ENCODE peak calls at places on chromosomes 11 and 22, in ten cellular contexts. One of them, this sample, is unnamed. For H3K9me3, the result is how much of the 10 kb centered on the place peaks cover.

GRCh38 chr11:124801014-124801413 is 808 bp upstream of the MSANTD2 start:
- DNase-seq in stomach: no peak
- DNase-seq in fibroblast of lung: peak
- DNase-seq in Panc1: no peak
- DNase-seq in iPS DF 6.9: no peak
- DNase-seq in CD8-positive, alpha-beta T cell: no peak
- DNase-seq in psoas muscle: no peak
- DNase-seq in spleen: no peak
- DNase-seq in effector memory CD4-positive, alpha-beta T cell: no peak
- DNase-seq in cardiac muscle cell: peak
- DNase-seq in this sample: no peak

GRCh38 chr11:66231561-66231960 is 36.9 kb upstream of the RAB1B start:
- DNase-seq in Panc1: no peak
- DNase-seq in psoas muscle: no peak
- DNase-seq in iPS DF 6.9: no peak
- DNase-seq in effector memory CD4-positive, alpha-beta T cell: no peak
- DNase-seq in CD8-positive, alpha-beta T cell: no peak
- DNase-seq in cardiac muscle cell: no peak
- DNase-seq in spleen: no peak
- DNase-seq in fibroblast of lung: no peak
- DNase-seq in stomach: no peak
- DNase-seq in this sample: no peak

GRCh38 chr11:111586305-111586915 is 15.8 kb upstream of the SIK2 start:
- DNase-seq in cardiac muscle cell: peak
- DNase-seq in psoas muscle: no peak
- DNase-seq in stomach: peak
- DNase-seq in effector memory CD4-positive, alpha-beta T cell: no peak
- DNase-seq in Panc1: peak
- DNase-seq in CD8-positive, alpha-beta T cell: peak
- DNase-seq in spleen: no peak
- DNase-seq in iPS DF 6.9: no peak
- DNase-seq in fibroblast of lung: peak
- DNase-seq in this sample: no peak

GRCh38 chr11:124113890-124114289 is 1.4 kb upstream of the VWA5A start:
- DNase-seq in stomach: no peak
- DNase-seq in spleen: no peak
- DNase-seq in cardiac muscle cell: peak
- DNase-seq in CD8-positive, alpha-beta T cell: no peak
- DNase-seq in effector memory CD4-positive, alpha-beta T cell: no peak
- DNase-seq in Panc1: no peak
- DNase-seq in iPS DF 6.9: no peak
- DNase-seq in fibroblast of lung: no peak
- DNase-seq in psoas muscle: no peak
- DNase-seq in this sample: no peak

GRCh38 chr11:84316866-84317560 is 1030.8 kb upstream of the CCDC90B start:
- DNase-seq in spleen: no peak
- DNase-seq in Panc1: no peak
- DNase-seq in effector memory CD4-positive, alpha-beta T cell: no peak
- DNase-seq in cardiac muscle cell: peak
- DNase-seq in iPS DF 6.9: no peak
- DNase-seq in stomach: no peak
- DNase-seq in CD8-positive, alpha-beta T cell: no peak
- DNase-seq in fibroblast of lung: peak
- DNase-seq in psoas muscle: no peak
- DNase-seq in this sample: no peak

GRCh38 chr22:24429411-24430365 is 2.3 kb downstream of the ADORA2A start:
- DNase-seq in psoas muscle: no peak
- DNase-seq in stomach: peak
- DNase-seq in Panc1: no peak
- DNase-seq in effector memory CD4-positive, alpha-beta T cell: peak
- DNase-seq in spleen: peak
- DNase-seq in iPS DF 6.9: no peak
- DNase-seq in fibroblast of lung: peak
- DNase-seq in cardiac muscle cell: no peak
- DNase-seq in CD8-positive, alpha-beta T cell: no peak
- DNase-seq in this sample: peak

GRCh38 chr11:65739022-65739421 is 18.4 kb upstream of the RNASEH2C start:
- DNase-seq in spleen: no peak
- DNase-seq in CD8-positive, alpha-beta T cell: no peak
- DNase-seq in psoas muscle: no peak
- DNase-seq in stomach: no peak
- DNase-seq in fibroblast of lung: no peak
- DNase-seq in Panc1: no peak
- DNase-seq in effector memory CD4-positive, alpha-beta T cell: no peak
- DNase-seq in iPS DF 6.9: no peak
- DNase-seq in cardiac muscle cell: no peak
- DNase-seq in this sample: no peak

GRCh38 chr22:40310081-40310770 is 36.1 kb upstream of the ADSL start:
- DNase-seq in CD8-positive, alpha-beta T cell: no peak
- DNase-seq in effector memory CD4-positive, alpha-beta T cell: no peak
- DNase-seq in spleen: no peak
- DNase-seq in cardiac muscle cell: peak
- DNase-seq in iPS DF 6.9: no peak
- DNase-seq in Panc1: no peak
- DNase-seq in stomach: no peak
- DNase-seq in psoas muscle: no peak
- DNase-seq in fibroblast of lung: peak
- DNase-seq in this sample: no peak

GRCh38 chr22:21446827-21447690 is 20.1 kb upstream of the TMEM191C start:
- DNase-seq in effector memory CD4-positive, alpha-beta T cell: no peak
- DNase-seq in CD8-positive, alpha-beta T cell: no peak
- DNase-seq in Panc1: no peak
- DNase-seq in spleen: peak
- DNase-seq in psoas muscle: peak
- DNase-seq in iPS DF 6.9: no peak
- DNase-seq in stomach: peak
- DNase-seq in cardiac muscle cell: no peak
- DNase-seq in fibroblast of lung: no peak
- DNase-seq in this sample: no peak

GRCh38 chr11:76629853-76630599 is 40.5 kb downstream of the LRRC32 start:
- DNase-seq in psoas muscle: peak
- DNase-seq in stomach: peak
- DNase-seq in iPS DF 6.9: no peak
- DNase-seq in cardiac muscle cell: peak
- DNase-seq in effector memory CD4-positive, alpha-beta T cell: no peak
- DNase-seq in Panc1: no peak
- DNase-seq in fibroblast of lung: no peak
- DNase-seq in CD8-positive, alpha-beta T cell: no peak
- DNase-seq in spleen: peak
- DNase-seq in this sample: no peak

GRCh38 chr11:129252621-129253020 is 60.5 kb upstream of the ARHGAP32 start:
- DNase-seq in fibroblast of lung: no peak
- DNase-seq in CD8-positive, alpha-beta T cell: no peak
- DNase-seq in stomach: no peak
- DNase-seq in spleen: no peak
- DNase-seq in effector memory CD4-positive, alpha-beta T cell: no peak
- DNase-seq in cardiac muscle cell: no peak
- DNase-seq in iPS DF 6.9: peak
- DNase-seq in Panc1: no peak
- DNase-seq in psoas muscle: no peak
- DNase-seq in this sample: no peak

GRCh38 chr11:30016588-30017363 is at the start of gene KCNA4:
- DNase-seq in stomach: no peak
- DNase-seq in iPS DF 6.9: no peak
- DNase-seq in Panc1: no peak
- DNase-seq in spleen: no peak
- DNase-seq in effector memory CD4-positive, alpha-beta T cell: no peak
- DNase-seq in cardiac muscle cell: peak
- DNase-seq in CD8-positive, alpha-beta T cell: no peak
- DNase-seq in fibroblast of lung: peak
- DNase-seq in psoas muscle: no peak
- DNase-seq in this sample: no peak

GRCh38 chr11:130892847-130893246 is 23.4 kb downstream of the SNX19 start:
- DNase-seq in fibroblast of lung: no peak
- DNase-seq in spleen: no peak
- DNase-seq in effector memory CD4-positive, alpha-beta T cell: no peak
- DNase-seq in CD8-positive, alpha-beta T cell: no peak
- DNase-seq in cardiac muscle cell: no peak
- DNase-seq in iPS DF 6.9: no peak
- DNase-seq in stomach: no peak
- DNase-seq in psoas muscle: no peak
- DNase-seq in Panc1: no peak
- DNase-seq in this sample: no peak

GRCh38 chr11:15673408-15673811 is 558.7 kb downstream of the INSC start:
- DNase-seq in effector memory CD4-positive, alpha-beta T cell: no peak
- DNase-seq in stomach: no peak
- DNase-seq in Panc1: no peak
- DNase-seq in psoas muscle: no peak
- DNase-seq in spleen: no peak
- DNase-seq in cardiac muscle cell: peak
- DNase-seq in CD8-positive, alpha-beta T cell: no peak
- DNase-seq in iPS DF 6.9: no peak
- DNase-seq in fibroblast of lung: peak
- DNase-seq in this sample: no peak

GRCh38 chr22:47623740-47624103 is 861.3 kb downstream of the TBC1D22A start:
- DNase-seq in cardiac muscle cell: no peak
- DNase-seq in effector memory CD4-positive, alpha-beta T cell: no peak
- DNase-seq in CD8-positive, alpha-beta T cell: no peak
- DNase-seq in fibroblast of lung: no peak
- DNase-seq in iPS DF 6.9: no peak
- DNase-seq in psoas muscle: no peak
- DNase-seq in Panc1: no peak
- DNase-seq in stomach: peak
- DNase-seq in spleen: no peak
- DNase-seq in this sample: no peak
- H3K9me3 ChIP-seq in cardiac muscle cell: under half
- H3K9me3 ChIP-seq in effector memory CD4-positive, alpha-beta T cell: under half
- H3K9me3 ChIP-seq in CD8-positive, alpha-beta T cell: under half
- H3K9me3 ChIP-seq in fibroblast of lung: under half
- H3K9me3 ChIP-seq in iPS DF 6.9: under half
- H3K9me3 ChIP-seq in psoas muscle: under half
- H3K9me3 ChIP-seq in Panc1: under half
- H3K9me3 ChIP-seq in stomach: under half
- H3K9me3 ChIP-seq in spleen: under half
- H3K9me3 ChIP-seq in this sample: under half

GRCh38 chr22:47423861-47424820 is 661.7 kb downstream of the TBC1D22A start:
- DNase-seq in psoas muscle: no peak
- DNase-seq in fibroblast of lung: no peak
- DNase-seq in CD8-positive, alpha-beta T cell: no peak
- DNase-seq in stomach: no peak
- DNase-seq in spleen: no peak
- DNase-seq in iPS DF 6.9: no peak
- DNase-seq in cardiac muscle cell: no peak
- DNase-seq in effector memory CD4-positive, alpha-beta T cell: no peak
- DNase-seq in Panc1: no peak
- DNase-seq in this sample: no peak
- H3K9me3 ChIP-seq in psoas muscle: under half
- H3K9me3 ChIP-seq in fibroblast of lung: under half
- H3K9me3 ChIP-seq in CD8-positive, alpha-beta T cell: under half
- H3K9me3 ChIP-seq in stomach: under half
- H3K9me3 ChIP-seq in spleen: under half
- H3K9me3 ChIP-seq in iPS DF 6.9: under half
- H3K9me3 ChIP-seq in cardiac muscle cell: under half
- H3K9me3 ChIP-seq in effector memory CD4-positive, alpha-beta T cell: under half
- H3K9me3 ChIP-seq in Panc1: under half
- H3K9me3 ChIP-seq in this sample: under half

DNA sequence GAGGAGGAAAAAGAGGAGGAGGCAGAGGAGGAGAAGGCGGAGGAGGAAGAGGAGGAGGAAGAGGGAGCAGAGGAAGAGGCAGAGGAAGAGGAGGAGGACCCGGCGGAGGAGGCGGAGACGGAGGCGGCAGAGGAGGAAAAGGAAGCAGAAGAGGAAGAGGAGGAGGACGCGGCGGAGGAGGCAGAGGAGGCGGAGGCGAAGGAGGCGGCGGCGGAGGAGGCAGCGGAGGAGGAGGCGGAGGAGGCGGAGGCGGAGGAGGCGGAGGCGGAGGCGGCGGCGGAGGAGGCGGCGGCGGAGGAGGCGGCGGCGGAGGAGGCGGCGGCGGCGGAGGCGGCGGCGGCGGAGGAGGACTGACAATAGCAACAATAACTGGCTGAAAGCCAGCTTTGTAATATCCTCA is 616.6 kb downstream of the TBC1D22A start:
- DNase-seq in Panc1: no peak
- DNase-seq in iPS DF 6.9: no peak
- DNase-seq in cardiac muscle cell: no peak
- DNase-seq in stomach: no peak
- DNase-seq in CD8-positive, alpha-beta T cell: no peak
- DNase-seq in effector memory CD4-positive, alpha-beta T cell: no peak
- DNase-seq in spleen: no peak
- DNase-seq in fibroblast of lung: no peak
- DNase-seq in psoas muscle: no peak
- DNase-seq in this sample: no peak
- H3K9me3 ChIP-seq in Panc1: under half
- H3K9me3 ChIP-seq in iPS DF 6.9: under half
- H3K9me3 ChIP-seq in cardiac muscle cell: under half
- H3K9me3 ChIP-seq in stomach: under half
- H3K9me3 ChIP-seq in CD8-positive, alpha-beta T cell: under half
- H3K9me3 ChIP-seq in effector memory CD4-positive, alpha-beta T cell: under half
- H3K9me3 ChIP-seq in spleen: under half
- H3K9me3 ChIP-seq in fibroblast of lung: under half
- H3K9me3 ChIP-seq in psoas muscle: under half
- H3K9me3 ChIP-seq in this sample: under half

DNA sequence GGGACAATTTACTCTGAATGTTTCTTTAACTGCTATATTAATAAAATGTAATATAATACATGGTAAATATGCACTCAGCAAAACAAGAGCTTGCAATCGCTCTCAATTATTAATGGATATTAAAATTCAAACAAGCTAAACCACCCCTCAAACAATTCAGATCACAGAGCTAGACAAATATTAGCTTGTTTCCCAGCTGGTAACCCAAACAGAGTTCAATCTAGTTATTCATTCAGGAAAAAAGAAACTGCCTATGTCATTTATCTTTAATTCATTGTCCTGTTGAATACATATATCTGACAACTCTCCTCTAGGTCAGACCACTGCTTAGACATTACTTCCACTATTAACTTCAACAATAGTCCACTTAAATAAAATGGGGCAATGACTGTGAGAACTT is 78.7 kb downstream of the SERGEF start:
- DNase-seq in spleen: no peak
- DNase-seq in Panc1: no peak
- DNase-seq in stomach: no peak
- DNase-seq in fibroblast of lung: no peak
- DNase-seq in cardiac muscle cell: no peak
- DNase-seq in effector memory CD4-positive, alpha-beta T cell: no peak
- DNase-seq in iPS DF 6.9: no peak
- DNase-seq in psoas muscle: no peak
- DNase-seq in CD8-positive, alpha-beta T cell: no peak
- DNase-seq in this sample: no peak
- H3K9me3 ChIP-seq in spleen: under half
- H3K9me3 ChIP-seq in Panc1: under half
- H3K9me3 ChIP-seq in stomach: under half
- H3K9me3 ChIP-seq in fibroblast of lung: under half
- H3K9me3 ChIP-seq in cardiac muscle cell: under half
- H3K9me3 ChIP-seq in effector memory CD4-positive, alpha-beta T cell: under half
- H3K9me3 ChIP-seq in iPS DF 6.9: under half
- H3K9me3 ChIP-seq in psoas muscle: under half
- H3K9me3 ChIP-seq in CD8-positive, alpha-beta T cell: under half
- H3K9me3 ChIP-seq in this sample: under half

DNA sequence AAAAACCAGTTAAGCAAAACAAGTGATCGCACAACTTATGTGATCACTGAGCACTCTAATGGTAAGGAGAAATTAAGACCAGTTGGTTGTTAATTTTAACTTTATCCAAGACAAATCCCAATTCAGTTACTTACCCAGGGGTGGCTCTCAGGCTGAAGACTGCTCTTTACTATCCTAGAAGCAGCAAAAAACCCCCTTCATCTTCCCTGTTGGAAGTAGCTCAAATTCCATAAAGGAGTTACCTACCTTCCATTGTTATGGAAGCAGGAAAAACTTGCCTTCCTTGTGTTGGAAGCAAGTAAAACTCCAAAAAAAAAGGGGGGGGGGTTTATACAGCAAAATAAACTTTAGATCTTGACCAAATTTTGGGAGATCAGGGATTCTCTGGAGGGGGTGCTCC is 5.2 kb upstream of the MRPL16 start:
- DNase-seq in stomach: no peak
- DNase-seq in psoas muscle: no peak
- DNase-seq in cardiac muscle cell: no peak
- DNase-seq in CD8-positive, alpha-beta T cell: no peak
- DNase-seq in effector memory CD4-positive, alpha-beta T cell: no peak
- DNase-seq in iPS DF 6.9: no peak
- DNase-seq in spleen: no peak
- DNase-seq in fibroblast of lung: no peak
- DNase-seq in Panc1: no peak
- DNase-seq in this sample: no peak
- H3K9me3 ChIP-seq in stomach: under half
- H3K9me3 ChIP-seq in psoas muscle: under half
- H3K9me3 ChIP-seq in cardiac muscle cell: under half
- H3K9me3 ChIP-seq in CD8-positive, alpha-beta T cell: under half
- H3K9me3 ChIP-seq in effector memory CD4-positive, alpha-beta T cell: under half
- H3K9me3 ChIP-seq in iPS DF 6.9: under half
- H3K9me3 ChIP-seq in spleen: under half
- H3K9me3 ChIP-seq in fibroblast of lung: under half
- H3K9me3 ChIP-seq in Panc1: under half
- H3K9me3 ChIP-seq in this sample: under half

This sample was measured in keratinocyte.